ENCODE peak calls at places on chromosomes 4 and X, in six cellular contexts. X is neural progenitor cell, N is transverse colon, H is heart right ventricle, Q is NT2/D1, B is pancreas. A is an unnamed sample. For H3K4me1, the result is how much of the 10 kb centered on the place peaks cover.

GRCh38 chrX:153030801-153031200 is 25.5 kb upstream of the PNMA3 start:
- DNase-seq in X (no peak), N (no peak), H (no peak), Q (no peak), B (no peak), A (no peak)

GRCh38 chr4:139858436-139859225 is 193.0 kb downstream of the MGST2 start:
- DNase-seq in X (no peak), N (no peak), H (no peak), Q (no peak), B (no peak), A (no peak)

GRCh38 chr4:143202824-143203223 is 18.1 kb downstream of the USP38 start:
- DNase-seq in X (no peak), N (no peak), H (no peak), Q (no peak), B (no peak), A (no peak)

GRCh38 chr4:105996845-105997244 is 101.6 kb downstream of the NPNT start:
- DNase-seq in X (no peak), N (no peak), H (no peak), Q (no peak), B (no peak), A (no peak)

GRCh38 chrX:41386222-41386990 is 52.4 kb downstream of the DDX3X start:
- DNase-seq in X (no peak), N (no peak), H (no peak), Q (no peak), B (no peak), A (no peak)

GRCh38 chr4:70778888-70779422 is 57.2 kb downstream of the RUFY3 start:
- DNase-seq in X (no peak), N (no peak), H (peak), Q (no peak), B (no peak), A (no peak)

GRCh38 chr4:175339100-175339707 is 421.0 kb downstream of the ADAM29 start:
- DNase-seq in X (no peak), N (no peak), H (no peak), Q (no peak), B (no peak), A (no peak)

GRCh38 chr4:92447265-92447905 is 143.6 kb downstream of the GRID2 start:
- DNase-seq in X (no peak), N (no peak), H (no peak), Q (no peak), B (no peak), A (no peak)

GRCh38 chr4:35228318-35228717 is 1016.0 kb downstream of the ARAP2 start:
- DNase-seq in X (no peak), N (no peak), H (no peak), Q (no peak), B (no peak), A (peak)

GRCh38 chr4:165360985-165361678 is 17.7 kb upstream of the CPE start:
- DNase-seq in X (no peak), N (no peak), H (no peak), Q (no peak), B (no peak), A (no peak)

GRCh38 chr4:178577933-178578332 is 1135.7 kb upstream of the AGA start:
- DNase-seq in X (peak), N (no peak), H (no peak), Q (no peak), B (no peak), A (peak)

GRCh38 chrX:49879656-49880277 is 483 bp downstream of the USP27X start:
- DNase-seq in X (no peak), N (no peak), H (no peak), Q (no peak), B (no peak), A (no peak)

GRCh38 chr4:1038948-1039492 is 27.6 kb downstream of the FGFRL1 start:
- DNase-seq in X (no peak), N (no peak), H (no peak), Q (no peak), B (no peak), A (no peak)

GRCh38 chr4:8289151-8289750 is 19.7 kb downstream of the HTRA3 start:
- DNase-seq in X (no peak), N (no peak), H (no peak), Q (no peak), B (peak), A (peak)

DNA sequence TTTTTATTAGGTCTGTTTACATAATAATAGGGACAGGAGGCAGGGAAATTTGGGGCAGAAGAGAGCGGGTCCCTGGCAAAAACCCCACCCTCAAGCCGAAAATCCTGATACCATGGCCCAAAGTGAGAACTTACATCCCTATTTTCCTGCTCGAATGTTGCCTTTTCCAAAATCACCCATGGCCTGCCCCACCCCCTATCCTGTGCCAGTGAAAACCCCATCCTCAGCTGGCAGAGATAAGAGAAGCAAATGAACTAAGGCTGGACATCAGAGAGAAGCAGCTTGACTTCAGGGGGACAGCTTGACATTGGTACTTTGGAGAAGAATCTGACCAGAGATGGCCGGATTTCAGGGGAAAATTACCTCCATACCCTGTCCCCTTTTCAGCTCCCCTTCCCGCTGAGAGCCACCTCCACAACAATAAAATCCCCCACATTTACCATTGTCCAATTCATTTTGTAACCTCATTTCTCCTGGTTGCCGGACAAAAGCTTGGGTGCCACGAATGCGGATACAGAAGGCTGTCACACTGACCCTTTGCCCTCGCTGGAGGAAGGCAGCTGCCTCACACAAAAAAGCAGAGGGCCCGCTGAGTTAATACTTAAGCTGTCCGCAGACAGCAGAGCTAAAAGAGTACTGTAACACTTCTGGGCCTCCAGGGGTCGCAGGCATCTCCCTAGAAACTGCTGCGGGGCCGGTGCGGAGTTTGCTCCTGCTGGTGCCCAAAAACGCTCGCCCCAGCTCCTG is 196.2 kb downstream of the SNCA start:
- DNase-seq in X (peak), N (peak), H (peak), Q (peak), B (peak), A (peak)
- H3K4me3 ChIP-seq in X (no peak), N (peak), H (peak), Q (peak), B (no peak), A (peak)

GRCh38 chr4:54677853-54678650 is 20.3 kb downstream of the KIT start:
- DNase-seq in X (no peak), N (no peak), H (no peak), Q (no peak), B (no peak), A (no peak)
- H3K4me1 ChIP-seq in X (under half), N (under half), H (under half), Q (under half), B (under half), A (under half)

GRCh38 chr4:183657564-183657963 is 1.4 kb downstream of the RWDD4 start:
- DNase-seq in X (no peak), N (no peak), H (no peak), Q (no peak), B (no peak), A (no peak)
- H3K4me3 ChIP-seq in X (peak), N (peak), H (peak), Q (no peak), B (peak), A (peak)

GRCh38 chrX:110703641-110704040 is 92.0 kb downstream of the CHRDL1 start:
- DNase-seq in X (no peak), N (no peak), H (no peak), Q (no peak), B (no peak), A (no peak)

GRCh38 chrX:110698696-110699095 is 96.9 kb downstream of the CHRDL1 start:
- DNase-seq in X (no peak), N (no peak), H (no peak), Q (no peak), B (no peak), A (no peak)

DNA sequence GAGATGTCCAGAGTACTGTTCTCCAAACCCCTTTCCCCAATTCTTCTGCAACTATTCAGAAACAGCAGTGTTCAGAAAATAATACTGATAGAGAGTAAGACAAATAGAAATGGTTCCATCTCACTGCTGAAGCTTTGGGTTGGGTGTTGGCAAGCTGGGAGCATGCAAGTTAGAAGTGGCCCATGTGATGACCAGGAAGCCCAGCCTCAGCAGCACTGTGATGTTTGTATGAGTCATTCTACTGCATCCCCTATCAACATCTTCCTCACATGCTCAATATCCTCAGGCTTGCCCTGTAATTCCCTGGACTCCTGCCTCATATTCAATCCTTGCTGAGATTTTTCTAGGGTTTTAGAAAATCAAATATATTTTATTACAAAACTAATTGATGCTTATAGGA is 96.5 kb downstream of the CHRDL1 start:
- DNase-seq in X (no peak), N (no peak), H (no peak), Q (no peak), B (no peak), A (no peak)
- H3K4me1 ChIP-seq in X (under half), N (under half), H (under half), Q (under half), B (under half), A (under half)

A was measured in BE2C.